ENCODE peak calls at places on chromosomes 16 and 17, in ten cellular contexts. R, H, D, Q, F, U, Z, W, M and G are unnamed samples.

GRCh38 chr16:27314161-27314723 is 468 bp downstream of the IL4R start:
- DNase-seq in D (peak; percentile 28), W (no peak), Z (peak; percentile 76), M (peak; percentile 57), F (peak; percentile 59), Q (no peak), R (peak; percentile 80), H (no peak), U (peak; percentile 76), G (peak; percentile 59)

GRCh38 chr16:77288222-77288621 is 89.0 kb downstream of the SYCE1L start:
- DNase-seq in H (no peak), U (no peak), F (no peak), D (no peak), W (no peak), M (no peak), R (no peak), Q (no peak), Z (peak; percentile 8), G (no peak)

GRCh38 chr17:79497949-79498348 is 112.9 kb downstream of the RBFOX3 start:
- DNase-seq in U (no peak), M (no peak), Q (no peak), F (no peak), W (no peak), H (no peak), Z (no peak), R (no peak), D (no peak), G (no peak)

GRCh38 chr16:75406943-75407342 is 26.4 kb downstream of the CFDP1 start:
- DNase-seq in W (no peak), M (no peak), F (no peak), H (no peak), Z (no peak), D (no peak), R (no peak), Q (no peak), U (no peak), G (no peak)

GRCh38 chr17:10730956-10731879 is 1.4 kb upstream of the TMEM220 start:
- DNase-seq in Q (no peak), H (no peak), M (peak; percentile 63), U (no peak), W (no peak), R (no peak), Z (no peak), D (no peak), F (peak; percentile 41), G (no peak)

GRCh38 chr16:73886378-73886777 is 410.2 kb upstream of the PSMD7 start:
- DNase-seq in D (no peak), U (no peak), M (no peak), R (no peak), W (no peak), H (no peak), Q (no peak), Z (no peak), F (no peak), G (no peak)

GRCh38 chr17:2283302-2283701 is 20.3 kb downstream of the SMG6 start:
- DNase-seq in R (no peak), Q (no peak), W (no peak), F (no peak), U (no peak), Z (no peak), D (no peak), H (no peak), M (no peak), G (no peak)

GRCh38 chr16:19410435-19411153 is 7.1 kb upstream of the TMC5 start:
- DNase-seq in M (peak; percentile 75), Q (no peak), D (peak; percentile 53), H (peak; percentile 71), R (peak; percentile 80), W (peak; percentile 52), Z (no peak), U (no peak), F (no peak), G (peak; percentile 45)

GRCh38 chr16:75971334-75971733 is 245.0 kb upstream of the CPHXL start:
- DNase-seq in R (no peak), Z (no peak), W (no peak), Q (no peak), D (no peak), M (no peak), U (no peak), F (no peak), H (no peak), G (no peak)

GRCh38 chr17:12296120-12296727 is 275.5 kb downstream of the MAP2K4 start:
- DNase-seq in U (no peak), Q (no peak), R (no peak), F (no peak), W (no peak), Z (no peak), D (no peak), M (no peak), H (peak; percentile 7), G (no peak)

GRCh38 chr17:42598905-42599304 is 10.3 kb downstream of the RETREG3 start:
- DNase-seq in F (no peak), H (no peak), M (peak; percentile 33), W (no peak), Z (no peak), U (no peak), D (no peak), Q (no peak), R (no peak), G (no peak)

GRCh38 chr17:79511471-79511870 is 99.4 kb downstream of the RBFOX3 start:
- DNase-seq in H (no peak), U (no peak), Q (no peak), Z (no peak), M (no peak), W (no peak), F (no peak), D (no peak), R (no peak), G (no peak)

GRCh38 chr16:17138801-17139200 is 332.0 kb downstream of the XYLT1 start:
- DNase-seq in F (no peak), W (no peak), M (no peak), R (no peak), D (peak; percentile 20), H (no peak), Z (no peak), U (no peak), Q (no peak), G (no peak)

GRCh38 chr17:83062818-83063671 is 16.4 kb upstream of the METRNL start:
- DNase-seq in H (no peak), W (peak; percentile 26), R (peak; percentile 28), F (no peak), U (peak; percentile 1), M (peak; percentile 20), Z (no peak), D (peak; percentile 8), Q (peak; percentile 26), G (no peak)

GRCh38 chr17:63035271-63035670 is 69.2 kb downstream of the TANC2 start:
- DNase-seq in R (no peak), D (no peak), Q (no peak), F (no peak), Z (no peak), M (no peak), U (no peak), H (no peak), W (no peak), G (no peak)

GRCh38 chr16:52577130-52577706 is 30.3 kb upstream of the TOX3 start:
- DNase-seq in D (no peak), W (no peak), H (no peak), Z (no peak), U (no peak), M (no peak), Q (no peak), F (no peak), R (no peak), G (no peak)

GRCh38 chr17:491086-492014 is 138.7 kb upstream of the RPH3AL start:
- DNase-seq in Z (no peak), Q (no peak), D (peak; percentile 56), M (peak; percentile 54), R (peak; percentile 73), U (no peak), F (peak; percentile 72), W (peak; percentile 68), H (no peak), G (peak; percentile 49)
- TF ChIP-seq CTCF in Z (no peak), Q (no peak), D (no peak), M (no peak), R (no peak), U (no peak), F (peak; percentile 25), W (no peak), H (no peak), G (no peak)

DNA sequence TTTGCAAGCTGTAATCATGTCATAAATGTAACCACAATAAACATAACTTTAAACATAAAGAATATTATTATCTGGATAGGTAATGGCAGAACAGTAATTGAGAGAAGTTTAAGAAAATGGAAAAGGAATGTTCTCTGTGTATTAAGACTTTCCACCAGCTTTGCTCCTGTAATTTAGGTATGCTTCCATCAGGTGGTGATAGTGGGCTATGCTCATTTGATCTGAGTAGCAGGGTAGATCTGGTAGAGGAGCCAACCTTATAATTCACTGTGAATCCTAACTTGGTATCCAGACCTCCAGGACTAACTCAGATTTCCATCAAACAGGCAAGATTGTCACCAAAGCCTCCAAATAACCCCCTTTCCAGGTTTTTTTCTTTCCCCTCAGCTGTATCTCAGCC is 137.9 kb upstream of the ZKSCAN2 start:
- DNase-seq in M (no peak), F (no peak), Z (no peak), H (no peak), U (no peak), R (no peak), D (no peak), W (no peak), Q (no peak), G (no peak)
- TF ChIP-seq CTCF in M (no peak), F (no peak), Z (no peak), H (peak; percentile 9), U (no peak), R (no peak), D (no peak), W (no peak), Q (no peak), G (no peak)

GRCh38 chr16:22123146-22123545 is 30.8 kb downstream of the VWA3A start:
- DNase-seq in H (no peak), U (no peak), M (no peak), W (no peak), F (no peak), R (no peak), Q (no peak), Z (no peak), D (no peak), G (no peak)
- TF ChIP-seq CTCF in H (no peak), U (no peak), M (no peak), W (no peak), F (no peak), R (no peak), Q (no peak), Z (no peak), D (no peak), G (no peak)

DNA sequence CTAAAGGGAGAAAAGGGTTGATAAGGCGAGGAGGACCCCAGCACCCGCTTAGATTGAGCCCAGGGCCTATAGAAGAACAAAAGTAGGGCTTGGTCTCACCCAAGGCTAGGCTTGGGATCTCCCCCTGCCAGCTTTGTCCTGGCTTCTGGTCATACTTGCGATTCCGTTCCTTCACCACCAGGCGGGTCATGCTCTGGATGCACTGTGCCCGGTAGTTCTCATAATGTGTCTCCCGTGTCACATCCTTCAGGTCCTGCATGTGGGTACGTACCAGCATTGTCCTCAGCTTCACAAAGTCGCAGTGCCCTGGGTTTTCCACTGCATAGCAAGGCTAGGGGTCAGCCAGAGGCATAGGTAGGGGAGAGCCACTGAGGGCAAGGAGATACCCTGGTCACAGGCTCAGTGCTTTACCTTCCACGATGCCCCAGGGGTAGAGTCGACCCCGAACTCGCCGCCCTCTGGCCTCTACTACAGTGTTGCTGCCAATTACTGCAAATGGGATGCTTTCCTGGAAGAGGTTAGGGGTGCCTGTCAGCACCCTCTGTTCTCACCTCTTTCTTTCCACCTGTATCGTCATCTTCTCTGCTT is 6.5 kb upstream of the MTMR4 start:
- DNase-seq in F (no peak), R (no peak), D (no peak), W (no peak), Q (no peak), U (no peak), H (peak; percentile 39), M (no peak), Z (no peak), G (no peak)
- TF ChIP-seq CTCF in F (no peak), R (peak; percentile 20), D (peak; percentile 59), W (peak; percentile 27), Q (peak; percentile 22), U (peak; percentile 24), H (peak; percentile 47), M (no peak), Z (no peak), G (peak; percentile 18)